ENCODE peak calls at places on chromosomes 1 and 21, in four cellular contexts. P, V, Q and Z are unnamed samples.

GRCh38 chr1:176692431-176692830 is 229.5 kb downstream of the PAPPA2 start:
- DNase-seq in P (no peak), V (no peak), Q (no peak), Z (no peak)

GRCh38 chr1:231778009-231778719 is 151.6 kb downstream of the DISC1 start:
- DNase-seq in P (no peak), V (no peak), Q (no peak), Z (no peak)

GRCh38 chr1:63794927-63795326 is 21.1 kb downstream of the ROR1 start:
- DNase-seq in P (no peak), V (no peak), Q (peak), Z (no peak)

GRCh38 chr1:99570486-99571089 is 75.3 kb upstream of the PALMD start:
- DNase-seq in P (no peak), V (no peak), Q (no peak), Z (peak)

GRCh38 chr1:226627050-226627755 is 78.6 kb downstream of the STUM start:
- DNase-seq in P (no peak), V (no peak), Q (no peak), Z (no peak)

GRCh38 chr21:41557884-41558283 is 49.9 kb upstream of the TMPRSS2 start:
- DNase-seq in P (no peak), V (no peak), Q (no peak), Z (no peak)

GRCh38 chr1:63721531-63722189 is 52.2 kb upstream of the ROR1 start:
- DNase-seq in P (no peak), V (no peak), Q (no peak), Z (no peak)

GRCh38 chr1:108100148-108100547 is 100.0 kb downstream of the SLC25A24 start:
- DNase-seq in P (no peak), V (no peak), Q (no peak), Z (no peak)

GRCh38 chr1:196105901-196106300 is 502.3 kb downstream of the KCNT2 start:
- DNase-seq in P (no peak), V (no peak), Q (no peak), Z (no peak)

GRCh38 chr1:234607091-234608025 is 2.6 kb downstream of the IRF2BP2 start:
- DNase-seq in P (no peak), V (no peak), Q (no peak), Z (no peak)

GRCh38 chr1:184143449-184143848 is 91.9 kb downstream of the TSEN15 start:
- DNase-seq in P (no peak), V (no peak), Q (no peak), Z (no peak)

GRCh38 chr1:47569681-47570470 is 132.0 kb downstream of the FOXD2 start:
- DNase-seq in P (peak), V (peak), Q (peak), Z (no peak)

GRCh38 chr1:230128569-230129269 is 61.7 kb downstream of the GALNT2 start:
- DNase-seq in P (no peak), V (no peak), Q (no peak), Z (no peak)

GRCh38 chr1:2320760-2321159 is 70.6 kb downstream of the MORN1 start:
- DNase-seq in P (no peak), V (no peak), Q (no peak), Z (no peak)

GRCh38 chr1:65281846-65282245 is 27.5 kb upstream of the DNAJC6 start:
- DNase-seq in P (no peak), V (no peak), Q (no peak), Z (no peak)

GRCh38 chr1:214466759-214467585 is 84.4 kb downstream of the PTPN14 start:
- DNase-seq in P (no peak), V (no peak), Q (no peak), Z (no peak)

GRCh38 chr1:227728059-227728891 is 6.8 kb downstream of the JMJD4 start:
- DNase-seq in P (peak), V (no peak), Q (peak), Z (peak)

GRCh38 chr1:15626269-15626668 is 9.0 kb downstream of the DDI2 start:
- DNase-seq in P (no peak), V (no peak), Q (no peak), Z (no peak)

GRCh38 chr1:209899948-209900347 is 38.1 kb upstream of the SYT14 start:
- DNase-seq in P (no peak), V (no peak), Q (peak), Z (peak)

GRCh38 chr21:15278279-15278678 is 213.5 kb upstream of the NRIP1 start:
- DNase-seq in P (no peak), V (no peak), Q (no peak), Z (no peak)

GRCh38 chr1:106456832-106457231 is 599.6 kb upstream of the PRMT6 start:
- DNase-seq in P (no peak), V (no peak), Q (no peak), Z (no peak)

GRCh38 chr1:45306319-45306718 is 20.4 kb upstream of the HPDL start:
- DNase-seq in P (no peak), V (no peak), Q (no peak), Z (no peak)

GRCh38 chr1:36858981-36859380 is 175.3 kb downstream of the GRIK3 start:
- DNase-seq in P (no peak), V (no peak), Q (no peak), Z (no peak)

GRCh38 chr1:54139711-54140110 is 13.1 kb downstream of the CDCP2 start:
- DNase-seq in P (no peak), V (no peak), Q (no peak), Z (no peak)

GRCh38 chr1:64527191-64527590 is 57.3 kb downstream of the CACHD1 start:
- DNase-seq in P (no peak), V (no peak), Q (no peak), Z (no peak)

GRCh38 chr1:44842415-44842762 is 664 bp downstream of the PTCH2 start:
- DNase-seq in P (no peak), V (no peak), Q (no peak), Z (no peak)

DNA sequence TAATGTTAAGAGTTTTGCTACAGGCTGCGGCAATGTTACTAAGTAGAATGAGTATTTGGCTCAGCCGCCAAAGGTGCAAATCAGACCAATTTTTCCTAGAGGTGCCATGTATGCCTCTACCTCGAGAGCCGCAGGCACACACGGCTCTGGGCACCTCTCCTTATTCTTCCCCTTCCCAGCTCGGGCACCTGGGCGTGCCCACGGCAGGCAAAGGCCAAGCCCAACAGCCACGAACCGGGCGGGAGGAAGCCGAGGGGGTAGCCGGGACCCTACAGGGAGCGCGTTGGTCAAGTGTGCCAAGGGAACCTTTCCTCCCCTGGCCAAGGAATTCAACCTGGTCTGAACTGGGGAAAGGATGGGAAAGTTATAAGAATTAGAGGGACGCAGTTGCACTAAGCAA is 31.0 kb downstream of the LRRC3 start:
- DNase-seq in P (no peak), V (no peak), Q (no peak), Z (no peak)
- H3K4me3 ChIP-seq in P (no peak), V (no peak), Q (no peak), Z (peak)

DNA sequence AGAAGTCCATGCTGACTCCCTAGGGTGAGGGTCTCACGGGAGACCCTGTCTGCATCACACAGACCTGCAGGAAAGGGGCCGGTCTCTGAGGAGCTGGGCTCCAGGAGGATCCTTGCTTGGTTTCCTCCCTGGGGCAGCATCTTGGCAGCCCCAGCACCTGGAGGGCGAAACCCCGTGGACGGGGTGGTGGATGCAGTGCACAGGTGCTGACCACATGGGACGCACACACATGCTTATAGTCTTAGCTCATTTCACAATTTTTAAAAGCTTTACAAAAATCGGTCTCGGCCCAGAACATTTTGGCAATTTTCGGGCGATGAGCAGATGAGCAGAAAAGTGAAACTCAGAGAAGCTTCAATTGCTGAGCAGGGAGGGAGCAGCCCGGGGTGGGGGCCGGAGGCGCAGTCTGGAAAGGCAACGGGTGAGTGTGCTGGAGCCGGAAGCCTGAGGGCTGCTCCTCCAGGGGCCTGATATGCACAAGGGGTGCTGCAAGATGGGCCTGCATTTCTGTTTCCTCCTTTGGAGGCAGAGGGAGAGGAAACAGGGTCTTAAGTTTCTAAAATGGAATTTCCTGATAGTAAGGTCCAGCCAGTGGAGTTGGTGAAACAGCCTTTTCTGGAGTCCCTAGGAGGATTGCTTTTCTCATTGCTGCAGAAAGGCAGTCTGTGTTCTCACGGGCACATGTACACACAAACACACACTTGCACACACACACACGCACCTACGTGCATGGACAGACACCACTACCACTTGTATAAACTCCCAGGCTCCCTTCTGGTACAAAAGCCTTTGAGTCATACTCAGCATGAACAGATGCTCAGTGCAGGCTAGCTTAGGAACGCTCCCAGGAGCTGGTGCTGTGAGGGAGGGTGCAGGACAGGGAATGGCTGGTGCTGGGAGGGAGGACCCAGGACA is 60.7 kb downstream of the SCCPDH start:
- DNase-seq in P (no peak), V (no peak), Q (no peak), Z (no peak)
- H3K4me3 ChIP-seq in P (peak), V (peak), Q (no peak), Z (no peak)

DNA sequence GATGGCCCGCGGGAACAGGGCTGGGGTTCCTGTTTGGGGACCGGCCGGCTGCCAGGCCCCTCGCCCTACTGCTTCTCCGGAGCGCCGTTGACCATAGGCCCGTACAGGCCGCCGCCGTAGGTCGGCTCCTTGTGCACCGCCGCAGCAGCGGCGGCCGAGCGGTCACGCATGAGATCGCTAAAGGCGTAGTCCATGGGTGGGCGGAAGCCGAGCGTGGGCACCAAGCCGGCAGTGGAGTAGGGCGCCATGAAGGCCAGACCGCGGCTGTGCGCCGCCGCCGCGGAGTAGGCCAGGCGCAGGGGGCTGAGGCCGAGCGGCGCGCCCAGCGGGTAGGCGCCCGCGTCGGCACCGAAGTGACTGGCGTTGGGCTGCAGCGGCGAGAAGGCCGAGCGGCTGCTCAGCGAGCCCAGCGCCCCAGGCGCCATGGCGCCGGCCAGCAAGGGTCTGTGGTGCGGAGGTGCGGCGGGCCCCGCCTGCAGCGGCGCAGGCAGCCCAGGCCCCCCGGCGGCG is 4.6 kb downstream of the DMRTA2 start:
- DNase-seq in P (no peak), V (no peak), Q (no peak), Z (no peak)
- H3K4me3 ChIP-seq in P (peak), V (peak), Q (peak), Z (no peak)

DNA sequence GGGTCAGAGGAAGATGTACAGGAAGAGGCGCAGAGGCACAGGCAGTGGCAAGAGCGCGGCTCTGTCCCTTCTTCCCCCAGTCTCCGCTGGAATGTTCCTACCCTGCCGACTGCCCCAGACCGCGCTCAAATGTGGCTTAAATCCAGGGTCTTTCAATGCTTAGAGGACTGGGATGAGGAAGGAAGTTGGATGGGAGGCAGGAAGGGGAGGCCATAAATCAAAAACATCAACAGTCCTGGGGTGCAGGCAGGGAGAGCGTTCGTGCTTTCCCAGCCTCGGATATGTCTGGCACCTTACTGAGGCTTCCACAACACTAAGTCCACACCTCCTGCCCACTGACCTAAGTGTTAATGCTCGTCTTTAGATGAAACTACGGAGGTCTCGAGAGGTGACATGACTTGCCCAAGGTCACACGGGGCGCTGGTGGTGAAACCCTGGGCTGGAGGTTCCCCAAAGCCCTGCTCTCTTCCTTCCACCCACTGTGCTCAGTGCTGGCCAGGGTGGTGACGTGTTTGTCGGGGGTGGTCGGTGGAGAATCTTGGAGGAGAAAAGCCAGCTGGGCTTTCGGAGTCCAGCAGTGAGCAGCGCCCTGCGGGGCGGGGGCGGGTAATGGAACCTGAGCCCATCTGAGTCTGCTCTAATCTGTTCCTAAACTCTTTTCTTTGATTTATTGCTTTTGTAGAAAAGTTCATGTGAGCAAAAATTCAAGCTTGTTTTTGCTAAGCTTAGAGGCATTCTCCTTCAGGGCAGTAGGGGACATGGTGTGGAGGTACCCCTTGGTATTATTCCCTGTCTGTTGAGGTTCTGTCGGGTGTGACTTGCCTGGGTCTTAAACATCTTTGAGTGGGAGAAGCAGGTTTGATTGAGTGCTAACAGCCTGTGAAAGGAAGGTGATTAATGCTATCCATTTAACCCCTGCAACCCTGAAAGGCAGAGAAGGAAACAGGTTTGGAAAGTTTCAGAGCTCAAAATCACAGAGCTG is 725 bp downstream of the CDA start:
- DNase-seq in P (no peak), V (no peak), Q (no peak), Z (no peak)
- H3K4me3 ChIP-seq in P (peak), V (peak), Q (peak), Z (no peak)

GRCh38 chr1:116113615-116114014 is 2.4 kb downstream of the MAB21L3 start:
- DNase-seq in P (no peak), V (no peak), Q (no peak), Z (no peak)

GRCh38 chr1:116115476-116115875 is 4.3 kb downstream of the MAB21L3 start:
- DNase-seq in P (no peak), V (peak), Q (no peak), Z (no peak)

GRCh38 chr1:116110507-116111195 is 548 bp upstream of the MAB21L3 start:
- DNase-seq in P (no peak), V (no peak), Q (no peak), Z (no peak)

GRCh38 chr1:116112388-116113140 is 1.4 kb downstream of the MAB21L3 start:
- DNase-seq in P (no peak), V (no peak), Q (no peak), Z (no peak)

GRCh38 chr1:116111196-116112021 is at the start of gene MAB21L3:
- DNase-seq in P (no peak), V (no peak), Q (no peak), Z (no peak)
- H3K4me3 ChIP-seq in P (no peak), V (no peak), Q (no peak), Z (no peak)

GRCh38 chr1:8118031-8118451 is 91.9 kb upstream of the ERRFI1 start:
- DNase-seq in P (no peak), V (no peak), Q (no peak), Z (no peak)

GRCh38 chr1:8115031-8115768 is 89.1 kb upstream of the ERRFI1 start:
- DNase-seq in P (no peak), V (no peak), Q (no peak), Z (no peak)

GRCh38 chr1:8113257-8114220 is 87.4 kb upstream of the ERRFI1 start:
- DNase-seq in P (no peak), V (no peak), Q (no peak), Z (no peak)

GRCh38 chr1:8116892-8117262 is 90.8 kb upstream of the ERRFI1 start:
- DNase-seq in P (no peak), V (no peak), Q (no peak), Z (no peak)

DNA sequence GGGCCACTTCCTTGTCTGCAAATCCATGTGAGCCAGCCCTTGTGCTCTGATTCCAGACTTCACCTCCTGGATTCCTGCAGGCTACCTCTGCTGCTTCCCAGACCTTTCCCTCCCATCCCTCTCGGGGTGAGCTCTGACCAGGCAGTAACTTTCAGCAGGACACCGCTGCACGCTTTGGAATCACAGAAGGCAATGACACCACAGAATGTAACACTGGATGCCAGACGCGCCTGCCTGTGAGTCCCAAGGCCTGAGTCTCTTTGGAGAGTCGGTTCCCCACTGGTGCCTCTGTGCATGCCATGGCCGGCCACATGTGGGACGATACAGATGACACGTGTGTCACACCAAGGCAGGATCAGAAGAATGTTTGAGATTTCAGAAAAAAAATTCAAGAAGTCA is 89.7 kb upstream of the ERRFI1 start:
- DNase-seq in P (no peak), V (no peak), Q (no peak), Z (no peak)
- H3K4me3 ChIP-seq in P (no peak), V (no peak), Q (no peak), Z (no peak)

GRCh38 chr1:24961334-24961733 is 31.3 kb upstream of the RUNX3 start:
- DNase-seq in P (no peak), V (no peak), Q (no peak), Z (no peak)
- H3K4me3 ChIP-seq in P (no peak), V (no peak), Q (no peak), Z (no peak)

GRCh38 chr1:145999321-146000024 is 3.1 kb upstream of the TXNIP start:
- DNase-seq in P (no peak), V (no peak), Q (no peak), Z (peak)
- H3K4me3 ChIP-seq in P (peak), V (no peak), Q (no peak), Z (no peak)

GRCh38 chr1:6785721-6786505 is 659 bp downstream of the CAMTA1 start:
- DNase-seq in P (no peak), V (no peak), Q (no peak), Z (no peak)

GRCh38 chr1:6794164-6794563 is 8.9 kb downstream of the CAMTA1 start:
- DNase-seq in P (no peak), V (peak), Q (no peak), Z (peak)

GRCh38 chr1:6788946-6789345 is 3.7 kb downstream of the CAMTA1 start:
- DNase-seq in P (no peak), V (no peak), Q (no peak), Z (no peak)

GRCh38 chr1:6785318-6785712 is at the start of gene CAMTA1:
- DNase-seq in P (no peak), V (no peak), Q (no peak), Z (no peak)

GRCh38 chr1:6790146-6790545 is 4.9 kb downstream of the CAMTA1 start:
- DNase-seq in P (no peak), V (no peak), Q (no peak), Z (no peak)
- H3K4me3 ChIP-seq in P (no peak), V (no peak), Q (no peak), Z (no peak)